ENCODE peak calls at places on chromosomes 13 and 19, in nine cellular contexts. One of them, this sample, is unnamed.

GRCh38 chr19:29564574-29565005 is 38.8 kb downstream of the VSTM2B start:
- DNase-seq in islet precursor cell: peak; percentile 42
- DNase-seq in hepatic stellate cell: no peak
- DNase-seq in bronchial epithelial cell: no peak
- DNase-seq in AG09309: no peak
- DNase-seq in CD4-positive, CD25-positive, alpha-beta regulatory T cell: no peak
- DNase-seq in kidney glomerular epithelial cell: peak; percentile 2
- DNase-seq in stimulated activated CD4-positive, alpha-beta T cell treated with anti-CD3 and anti-CD28 coated beads, Interleukin-15, amount 100 ng/mL, for 1 hour: no peak
- DNase-seq in T-cell: no peak
- DNase-seq in this sample: no peak

GRCh38 chr19:8575467-8575997 is 1.7 kb downstream of the MYO1F start:
- DNase-seq in islet precursor cell: peak; percentile 71
- DNase-seq in hepatic stellate cell: no peak
- DNase-seq in bronchial epithelial cell: peak; percentile 12
- DNase-seq in AG09309: no peak
- DNase-seq in CD4-positive, CD25-positive, alpha-beta regulatory T cell: peak; percentile 62
- DNase-seq in kidney glomerular epithelial cell: no peak
- DNase-seq in stimulated activated CD4-positive, alpha-beta T cell treated with anti-CD3 and anti-CD28 coated beads, Interleukin-15, amount 100 ng/mL, for 1 hour: no peak
- DNase-seq in T-cell: peak; percentile 49
- DNase-seq in this sample: peak; percentile 65

GRCh38 chr13:79311456-79311855 is 94.6 kb downstream of the RBM26 start:
- DNase-seq in islet precursor cell: no peak
- DNase-seq in hepatic stellate cell: no peak
- DNase-seq in bronchial epithelial cell: no peak
- DNase-seq in AG09309: no peak
- DNase-seq in CD4-positive, CD25-positive, alpha-beta regulatory T cell: no peak
- DNase-seq in kidney glomerular epithelial cell: no peak
- DNase-seq in stimulated activated CD4-positive, alpha-beta T cell treated with anti-CD3 and anti-CD28 coated beads, Interleukin-15, amount 100 ng/mL, for 1 hour: no peak
- DNase-seq in T-cell: no peak
- DNase-seq in this sample: no peak

GRCh38 chr13:39765801-39766463 is 110.5 kb downstream of the COG6 start:
- DNase-seq in islet precursor cell: peak; percentile 57
- DNase-seq in hepatic stellate cell: no peak
- DNase-seq in bronchial epithelial cell: peak; percentile 46
- DNase-seq in AG09309: no peak
- DNase-seq in CD4-positive, CD25-positive, alpha-beta regulatory T cell: no peak
- DNase-seq in kidney glomerular epithelial cell: no peak
- DNase-seq in stimulated activated CD4-positive, alpha-beta T cell treated with anti-CD3 and anti-CD28 coated beads, Interleukin-15, amount 100 ng/mL, for 1 hour: no peak
- DNase-seq in T-cell: no peak
- DNase-seq in this sample: no peak

GRCh38 chr13:103161476-103161875 is 95.3 kb upstream of the SLC10A2 start:
- DNase-seq in islet precursor cell: no peak
- DNase-seq in hepatic stellate cell: no peak
- DNase-seq in bronchial epithelial cell: no peak
- DNase-seq in AG09309: no peak
- DNase-seq in CD4-positive, CD25-positive, alpha-beta regulatory T cell: no peak
- DNase-seq in kidney glomerular epithelial cell: no peak
- DNase-seq in stimulated activated CD4-positive, alpha-beta T cell treated with anti-CD3 and anti-CD28 coated beads, Interleukin-15, amount 100 ng/mL, for 1 hour: no peak
- DNase-seq in T-cell: no peak
- DNase-seq in this sample: no peak

GRCh38 chr13:47598340-47598911 is 402.6 kb downstream of the SUCLA2 start:
- DNase-seq in islet precursor cell: no peak
- DNase-seq in hepatic stellate cell: peak; percentile 2
- DNase-seq in bronchial epithelial cell: peak; percentile 13
- DNase-seq in AG09309: no peak
- DNase-seq in CD4-positive, CD25-positive, alpha-beta regulatory T cell: no peak
- DNase-seq in kidney glomerular epithelial cell: peak; percentile 2
- DNase-seq in stimulated activated CD4-positive, alpha-beta T cell treated with anti-CD3 and anti-CD28 coated beads, Interleukin-15, amount 100 ng/mL, for 1 hour: no peak
- DNase-seq in T-cell: no peak
- DNase-seq in this sample: no peak

GRCh38 chr13:50275392-50276063 is 260.3 kb downstream of the KCNRG start:
- DNase-seq in islet precursor cell: no peak
- DNase-seq in hepatic stellate cell: no peak
- DNase-seq in bronchial epithelial cell: peak; percentile 95
- DNase-seq in AG09309: no peak
- DNase-seq in CD4-positive, CD25-positive, alpha-beta regulatory T cell: no peak
- DNase-seq in kidney glomerular epithelial cell: peak; percentile 68
- DNase-seq in stimulated activated CD4-positive, alpha-beta T cell treated with anti-CD3 and anti-CD28 coated beads, Interleukin-15, amount 100 ng/mL, for 1 hour: no peak
- DNase-seq in T-cell: no peak
- DNase-seq in this sample: no peak

GRCh38 chr13:71255633-71256032 is 611.4 kb downstream of the DACH1 start:
- DNase-seq in islet precursor cell: no peak
- DNase-seq in hepatic stellate cell: no peak
- DNase-seq in bronchial epithelial cell: peak; percentile 66
- DNase-seq in AG09309: no peak
- DNase-seq in CD4-positive, CD25-positive, alpha-beta regulatory T cell: no peak
- DNase-seq in kidney glomerular epithelial cell: no peak
- DNase-seq in stimulated activated CD4-positive, alpha-beta T cell treated with anti-CD3 and anti-CD28 coated beads, Interleukin-15, amount 100 ng/mL, for 1 hour: no peak
- DNase-seq in T-cell: no peak
- DNase-seq in this sample: no peak

GRCh38 chr13:114015608-114016295 is 41.9 kb upstream of the C13orf46 start:
- DNase-seq in islet precursor cell: no peak
- DNase-seq in hepatic stellate cell: no peak
- DNase-seq in bronchial epithelial cell: peak; percentile 10
- DNase-seq in AG09309: no peak
- DNase-seq in CD4-positive, CD25-positive, alpha-beta regulatory T cell: no peak
- DNase-seq in kidney glomerular epithelial cell: no peak
- DNase-seq in stimulated activated CD4-positive, alpha-beta T cell treated with anti-CD3 and anti-CD28 coated beads, Interleukin-15, amount 100 ng/mL, for 1 hour: no peak
- DNase-seq in T-cell: no peak
- DNase-seq in this sample: no peak

GRCh38 chr13:58960909-58961308 is 1202.8 kb downstream of the DIAPH3 start:
- DNase-seq in islet precursor cell: no peak
- DNase-seq in hepatic stellate cell: no peak
- DNase-seq in bronchial epithelial cell: peak; percentile 6
- DNase-seq in AG09309: no peak
- DNase-seq in CD4-positive, CD25-positive, alpha-beta regulatory T cell: no peak
- DNase-seq in kidney glomerular epithelial cell: no peak
- DNase-seq in stimulated activated CD4-positive, alpha-beta T cell treated with anti-CD3 and anti-CD28 coated beads, Interleukin-15, amount 100 ng/mL, for 1 hour: no peak
- DNase-seq in T-cell: no peak
- DNase-seq in this sample: no peak

GRCh38 chr19:36103842-36104552 is 6.9 kb upstream of the OVOL3 start:
- DNase-seq in islet precursor cell: peak; percentile 78
- DNase-seq in hepatic stellate cell: no peak
- DNase-seq in bronchial epithelial cell: peak; percentile 33
- DNase-seq in AG09309: no peak
- DNase-seq in CD4-positive, CD25-positive, alpha-beta regulatory T cell: no peak
- DNase-seq in kidney glomerular epithelial cell: peak; percentile 1
- DNase-seq in stimulated activated CD4-positive, alpha-beta T cell treated with anti-CD3 and anti-CD28 coated beads, Interleukin-15, amount 100 ng/mL, for 1 hour: no peak
- DNase-seq in T-cell: no peak
- DNase-seq in this sample: no peak

GRCh38 chr13:102951808-102952207 is 106.0 kb downstream of the ERCC5 start:
- DNase-seq in islet precursor cell: no peak
- DNase-seq in hepatic stellate cell: no peak
- DNase-seq in bronchial epithelial cell: no peak
- DNase-seq in AG09309: no peak
- DNase-seq in CD4-positive, CD25-positive, alpha-beta regulatory T cell: no peak
- DNase-seq in kidney glomerular epithelial cell: no peak
- DNase-seq in stimulated activated CD4-positive, alpha-beta T cell treated with anti-CD3 and anti-CD28 coated beads, Interleukin-15, amount 100 ng/mL, for 1 hour: no peak
- DNase-seq in T-cell: no peak
- DNase-seq in this sample: no peak

GRCh38 chr19:2774083-2774679 is 8.9 kb downstream of the SGTA start:
- DNase-seq in islet precursor cell: no peak
- DNase-seq in hepatic stellate cell: no peak
- DNase-seq in bronchial epithelial cell: no peak
- DNase-seq in AG09309: no peak
- DNase-seq in CD4-positive, CD25-positive, alpha-beta regulatory T cell: no peak
- DNase-seq in kidney glomerular epithelial cell: no peak
- DNase-seq in stimulated activated CD4-positive, alpha-beta T cell treated with anti-CD3 and anti-CD28 coated beads, Interleukin-15, amount 100 ng/mL, for 1 hour: no peak
- DNase-seq in T-cell: no peak
- DNase-seq in this sample: no peak

GRCh38 chr19:48833977-48834376 is 2.3 kb downstream of the HSD17B14 start:
- DNase-seq in islet precursor cell: no peak
- DNase-seq in hepatic stellate cell: no peak
- DNase-seq in bronchial epithelial cell: no peak
- DNase-seq in AG09309: no peak
- DNase-seq in CD4-positive, CD25-positive, alpha-beta regulatory T cell: no peak
- DNase-seq in kidney glomerular epithelial cell: no peak
- DNase-seq in stimulated activated CD4-positive, alpha-beta T cell treated with anti-CD3 and anti-CD28 coated beads, Interleukin-15, amount 100 ng/mL, for 1 hour: no peak
- DNase-seq in T-cell: no peak
- DNase-seq in this sample: no peak